ENCODE peak calls at places on chromosome 14, in five cellular contexts. U, T, H, C and Z are unnamed samples.

GRCh38 chr14:88584451-88584850 is 21.6 kb downstream of the ZC3H14 start:
- DNase-seq in U (no peak), C (no peak), T (no peak), H (no peak), Z (no peak)

GRCh38 chr14:65370890-65371289 is 41.6 kb upstream of the FUT8 start:
- DNase-seq in C (no peak), H (no peak), T (no peak), U (no peak), Z (no peak)

GRCh38 chr14:79583738-79584405 is 627.4 kb downstream of the DIO2 start:
- DNase-seq in C (no peak), U (no peak), H (no peak), T (no peak), Z (no peak)

GRCh38 chr14:63896278-63896720 is 43.5 kb downstream of the SYNE2 start:
- DNase-seq in U (no peak), C (no peak), T (no peak), H (no peak), Z (no peak)

GRCh38 chr14:100667706-100668105 is 59.0 kb upstream of the DLK1 start:
- DNase-seq in C (no peak), H (no peak), U (no peak), T (no peak), Z (no peak)

GRCh38 chr14:94054401-94054800 is 26.6 kb downstream of the DDX24 start:
- DNase-seq in U (no peak), C (no peak), H (no peak), T (no peak), Z (no peak)

GRCh38 chr14:72634910-72635647 is 258.8 kb downstream of the DPF3 start:
- DNase-seq in H (no peak), T (no peak), C (no peak), U (no peak), Z (no peak)

GRCh38 chr14:36161781-36162180 is 14.7 kb downstream of the PTCSC3 start:
- DNase-seq in U (no peak), H (no peak), C (no peak), T (no peak), Z (peak; percentile 26)

GRCh38 chr14:78173266-78174001 is 3.3 kb downstream of the NRXN3 start:
- DNase-seq in U (no peak), H (no peak), C (no peak), T (no peak), Z (no peak)

GRCh38 chr14:78863143-78863542 is 693.0 kb downstream of the NRXN3 start:
- DNase-seq in T (peak; percentile 24), C (no peak), H (no peak), U (no peak), Z (peak; percentile 83)

GRCh38 chr14:32779845-32780244 is 158.8 kb upstream of the NPAS3 start:
- DNase-seq in T (no peak), H (no peak), C (no peak), U (no peak), Z (no peak)

GRCh38 chr14:100846309-100846859 is 20.5 kb downstream of the MEG3 start:
- DNase-seq in H (no peak), C (no peak), U (no peak), T (no peak), Z (no peak)

GRCh38 chr14:49892301-49892635 is 614 bp upstream of the ARF6 start:
- DNase-seq in T (peak; percentile 89), U (no peak), C (no peak), H (no peak), Z (no peak)

DNA sequence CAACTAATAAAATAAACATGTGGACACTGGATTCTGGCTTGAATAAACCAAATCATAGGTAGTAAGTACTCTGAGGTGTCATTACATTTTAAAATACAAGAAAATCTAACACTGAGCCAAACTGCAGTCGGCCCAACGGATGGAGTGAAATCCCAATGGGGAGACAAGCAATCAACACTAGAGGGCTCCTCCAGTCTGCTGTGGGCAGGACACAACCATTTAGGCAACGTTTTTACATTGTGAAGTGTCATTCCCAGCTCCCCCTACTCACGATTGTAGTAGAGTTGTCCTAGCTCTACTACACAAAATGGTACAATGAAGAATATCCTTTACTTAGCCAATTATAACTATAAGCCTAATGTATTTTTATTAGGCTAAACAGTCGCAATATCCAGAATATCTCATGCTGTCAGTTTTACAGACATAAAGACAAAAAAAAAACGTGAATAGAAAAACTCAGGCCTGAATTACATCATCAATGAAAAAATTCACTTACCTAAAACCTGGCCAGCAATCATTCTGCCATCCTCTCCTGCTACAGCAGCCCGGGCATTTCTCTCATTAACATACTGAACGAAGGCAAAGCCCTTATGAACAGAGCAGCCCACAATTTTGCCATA is 35.7 kb downstream of the HNRNPC start:
- DNase-seq in C (no peak), H (no peak), T (peak; percentile 16), U (no peak), Z (no peak)
- TF ChIP-seq CTCF in C (no peak), H (no peak), T (peak; percentile 63), U (peak; percentile 33), Z (no peak)

GRCh38 chr14:92456215-92457017 is 57.2 kb upstream of the RIN3 start:
- DNase-seq in C (no peak), T (peak; percentile 57), H (no peak), U (peak; percentile 70), Z (peak; percentile 61)
- TF ChIP-seq CTCF in C (no peak), T (peak; percentile 69), H (peak; percentile 27), U (peak; percentile 46), Z (peak; percentile 75)

DNA sequence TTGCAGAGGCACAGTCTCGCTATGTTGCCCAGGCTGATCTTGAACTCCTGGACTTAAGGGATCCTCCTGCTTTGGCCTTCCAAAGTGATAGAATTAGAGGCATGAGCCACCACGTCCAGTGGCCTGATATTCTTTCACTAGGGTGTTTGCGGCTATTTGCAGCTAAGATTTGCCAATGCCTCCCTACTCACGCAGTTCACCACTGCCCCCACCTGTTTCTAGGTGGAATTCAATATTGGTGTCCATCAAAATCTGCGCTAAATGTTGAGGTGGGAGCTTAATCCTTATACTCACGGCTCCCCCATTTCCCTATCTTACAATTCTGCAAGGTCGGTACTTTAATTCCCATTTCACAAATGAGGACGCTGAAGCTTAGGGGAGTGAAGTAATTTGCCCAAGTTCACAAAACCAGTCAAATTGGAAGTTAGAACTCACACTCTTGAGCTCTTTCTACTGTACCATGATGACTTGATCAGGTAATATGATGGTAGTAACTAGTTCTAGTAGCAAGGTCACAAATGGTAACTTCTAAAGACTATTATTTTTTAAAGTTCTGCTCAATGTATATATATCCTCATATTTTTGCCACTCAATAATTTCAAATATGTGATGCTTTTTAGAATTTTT is 22.1 kb upstream of the LRRC9 start:
- DNase-seq in U (no peak), H (no peak), C (no peak), T (peak; percentile 18), Z (peak; percentile 23)
- TF ChIP-seq CTCF in U (peak; percentile 28), H (no peak), C (no peak), T (peak; percentile 68), Z (peak; percentile 45)

DNA sequence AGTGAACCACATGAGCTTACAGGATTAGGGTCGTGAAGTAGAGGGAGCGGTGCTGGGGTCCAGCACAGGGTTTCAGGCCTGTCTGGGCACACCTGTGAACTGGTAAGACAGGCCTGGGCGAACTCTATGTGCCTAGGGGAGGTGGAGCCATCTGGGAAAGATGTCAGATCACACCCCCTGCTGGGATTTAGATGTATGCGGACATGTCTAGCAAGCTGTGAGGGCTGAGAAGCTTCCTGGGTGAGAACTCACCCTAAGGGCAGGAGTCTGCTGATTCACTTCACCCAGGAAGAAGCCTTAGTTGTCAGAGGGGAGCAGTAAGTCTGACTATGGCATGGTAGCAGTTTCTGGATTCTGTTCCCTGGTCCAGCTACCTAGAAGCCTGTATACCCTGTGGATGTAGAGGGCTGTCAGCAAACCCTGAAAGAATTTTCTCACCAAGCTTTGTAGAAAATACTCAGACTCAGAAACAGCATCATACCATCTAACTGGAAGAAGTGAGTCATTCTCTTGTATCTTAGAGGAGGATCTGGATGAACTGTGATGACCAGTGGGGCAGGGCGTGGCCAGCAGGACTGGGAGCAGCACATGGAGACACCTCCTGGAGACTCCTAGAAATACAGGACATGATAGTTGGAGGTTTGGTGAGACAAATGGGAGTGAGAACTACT is 11.2 kb upstream of the PYGL start:
- DNase-seq in U (peak; percentile 80), C (no peak), H (no peak), T (peak; percentile 25), Z (peak; percentile 18)
- TF ChIP-seq CTCF in U (peak; percentile 9), C (no peak), H (no peak), T (peak; percentile 47), Z (no peak)

GRCh38 chr14:70096866-70097265 is 91.9 kb downstream of the SLC8A3 start:
- DNase-seq in T (no peak), C (no peak), U (no peak), H (no peak), Z (peak; percentile 39)
- TF ChIP-seq CTCF in T (no peak), C (no peak), U (no peak), H (no peak), Z (peak; percentile 57)

GRCh38 chr14:92922155-92922735 is 705 bp upstream of the CHGA start:
- DNase-seq in H (no peak), T (peak; percentile 40), C (no peak), U (no peak), Z (no peak)
- TF ChIP-seq CTCF in H (no peak), T (no peak), C (no peak), U (no peak), Z (no peak)

GRCh38 chr14:90551070-90551704 is 154.4 kb downstream of the CALM1 start:
- DNase-seq in H (no peak), T (no peak), U (no peak), C (no peak), Z (no peak)
- TF ChIP-seq CTCF in H (no peak), T (no peak), U (no peak), C (no peak), Z (no peak)

GRCh38 chr14:85917631-85918030 is 387.7 kb downstream of the FLRT2 start:
- DNase-seq in H (no peak), C (no peak), U (no peak), T (no peak), Z (no peak)

GRCh38 chr14:85921241-85921640 is 391.3 kb downstream of the FLRT2 start:
- DNase-seq in T (no peak), C (no peak), H (no peak), U (no peak), Z (no peak)
- TF ChIP-seq CTCF in T (no peak), C (no peak), H (no peak), U (no peak), Z (no peak)

DNA sequence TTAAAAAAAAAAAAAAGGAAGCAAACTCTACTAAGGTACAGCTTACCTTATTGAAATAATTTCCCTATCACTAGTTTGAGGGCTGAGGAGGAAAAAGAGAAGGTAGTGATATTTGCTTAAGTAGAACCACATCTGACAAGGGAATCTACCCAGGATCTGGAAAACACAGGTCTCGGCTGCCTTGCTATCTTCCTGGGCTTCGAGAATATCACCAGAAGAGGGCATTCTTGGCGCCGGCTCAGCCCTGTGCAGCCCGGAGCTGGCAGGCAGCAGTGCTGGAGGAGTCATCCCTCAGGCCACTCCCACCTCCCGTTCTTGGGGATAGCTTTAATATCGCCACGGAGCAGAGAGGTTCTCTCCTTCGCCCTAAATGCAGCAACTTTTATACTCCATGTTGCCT is 1181.2 kb downstream of the VRK1 start:
- DNase-seq in H (no peak), T (no peak), U (peak; percentile 85), C (no peak), Z (peak; percentile 75)
- TF ChIP-seq CTCF in H (no peak), T (no peak), U (peak; percentile 27), C (no peak), Z (peak; percentile 47)